ENCODE peak calls at places on chromosomes 12 and 14, in eight cellular contexts. One of them, this sample, is unnamed.

GRCh38 chr12:86744547-86745212 is 488.5 kb upstream of the MGAT4C start:
- DNase-seq in Panc1: no peak
- DNase-seq in HepG2: no peak
- DNase-seq in SK-N-SH: no peak
- DNase-seq in GM12878: no peak
- DNase-seq in K562: no peak
- DNase-seq in GM23338: no peak
- DNase-seq in HCT116: no peak
- DNase-seq in this sample: no peak

GRCh38 chr14:72763892-72764291 is 130.0 kb downstream of the DPF3 start:
- DNase-seq in GM23338: peak; percentile 31
- DNase-seq in K562: no peak
- DNase-seq in Panc1: no peak
- DNase-seq in SK-N-SH: no peak
- DNase-seq in GM12878: no peak
- DNase-seq in HepG2: no peak
- DNase-seq in HCT116: no peak
- DNase-seq in this sample: no peak

GRCh38 chr12:102960766-102961487 is 3.5 kb downstream of the ASCL1 start:
- DNase-seq in K562: no peak
- DNase-seq in HepG2: no peak
- DNase-seq in Panc1: no peak
- DNase-seq in GM12878: no peak
- DNase-seq in SK-N-SH: no peak
- DNase-seq in GM23338: no peak
- DNase-seq in HCT116: no peak
- DNase-seq in this sample: no peak

GRCh38 chr14:106631886-106632285 is 1105.5 kb downstream of the TMEM121 start:
- DNase-seq in K562: no peak
- DNase-seq in HepG2: no peak
- DNase-seq in Panc1: no peak
- DNase-seq in SK-N-SH: no peak
- DNase-seq in GM23338: no peak
- DNase-seq in HCT116: no peak
- DNase-seq in GM12878: no peak
- DNase-seq in this sample: no peak

GRCh38 chr12:1777798-1778197 is 42.6 kb upstream of the LRTM2 start:
- DNase-seq in SK-N-SH: no peak
- DNase-seq in Panc1: no peak
- DNase-seq in HCT116: no peak
- DNase-seq in GM12878: no peak
- DNase-seq in K562: no peak
- DNase-seq in GM23338: no peak
- DNase-seq in HepG2: no peak
- DNase-seq in this sample: no peak

GRCh38 chr12:10190558-10191388 is 11.9 kb downstream of the TMEM52B start:
- DNase-seq in K562: peak; percentile 34
- DNase-seq in Panc1: peak; percentile 41
- DNase-seq in GM12878: no peak
- DNase-seq in GM23338: peak; percentile 83
- DNase-seq in HCT116: peak; percentile 56
- DNase-seq in HepG2: peak; percentile 40
- DNase-seq in SK-N-SH: peak; percentile 60
- DNase-seq in this sample: peak; percentile 76

GRCh38 chr12:121441555-121441954 is 41.6 kb downstream of the RNF34 start:
- DNase-seq in GM12878: no peak
- DNase-seq in GM23338: peak; percentile 62
- DNase-seq in Panc1: no peak
- DNase-seq in K562: no peak
- DNase-seq in SK-N-SH: peak; percentile 39
- DNase-seq in HepG2: peak; percentile 28
- DNase-seq in HCT116: no peak
- DNase-seq in this sample: no peak

GRCh38 chr14:102817942-102818940 is 41.0 kb downstream of the TRAF3 start:
- DNase-seq in K562: no peak
- DNase-seq in SK-N-SH: no peak
- DNase-seq in HepG2: no peak
- DNase-seq in GM23338: no peak
- DNase-seq in Panc1: no peak
- DNase-seq in GM12878: no peak
- DNase-seq in HCT116: no peak
- DNase-seq in this sample: no peak

GRCh38 chr12:116538682-116539264 is 20.4 kb upstream of the MAP1LC3B2 start:
- DNase-seq in Panc1: no peak
- DNase-seq in HepG2: no peak
- DNase-seq in GM23338: peak; percentile 44
- DNase-seq in SK-N-SH: no peak
- DNase-seq in K562: no peak
- DNase-seq in HCT116: no peak
- DNase-seq in GM12878: no peak
- DNase-seq in this sample: no peak

GRCh38 chr12:102879144-102879763 is 37.8 kb downstream of the PAH start:
- DNase-seq in HepG2: no peak
- DNase-seq in Panc1: peak; percentile 15
- DNase-seq in SK-N-SH: peak; percentile 23
- DNase-seq in GM12878: peak; percentile 51
- DNase-seq in K562: peak; percentile 10
- DNase-seq in GM23338: peak; percentile 90
- DNase-seq in HCT116: peak; percentile 76
- DNase-seq in this sample: peak; percentile 10

GRCh38 chr12:13147688-13148531 is 44.4 kb upstream of the GSG1 start:
- DNase-seq in SK-N-SH: no peak
- DNase-seq in HepG2: no peak
- DNase-seq in GM23338: no peak
- DNase-seq in K562: peak; percentile 10
- DNase-seq in Panc1: no peak
- DNase-seq in HCT116: no peak
- DNase-seq in GM12878: no peak
- DNase-seq in this sample: no peak

GRCh38 chr14:104244221-104245011 is 106.0 kb downstream of the KIF26A start:
- DNase-seq in GM23338: no peak
- DNase-seq in SK-N-SH: no peak
- DNase-seq in HCT116: no peak
- DNase-seq in HepG2: no peak
- DNase-seq in Panc1: no peak
- DNase-seq in GM12878: no peak
- DNase-seq in K562: no peak
- DNase-seq in this sample: no peak

GRCh38 chr14:36508418-36509051 is 11.5 kb downstream of the NKX2-1 start:
- DNase-seq in GM12878: no peak
- DNase-seq in Panc1: no peak
- DNase-seq in HCT116: no peak
- DNase-seq in K562: no peak
- DNase-seq in GM23338: peak; percentile 62
- DNase-seq in HepG2: no peak
- DNase-seq in SK-N-SH: peak; percentile 16
- DNase-seq in this sample: no peak

GRCh38 chr14:23183076-23183475 is 384 bp downstream of the SLC7A8 start:
- DNase-seq in GM23338: peak; percentile 27
- DNase-seq in K562: no peak
- DNase-seq in HCT116: no peak
- DNase-seq in GM12878: no peak
- DNase-seq in HepG2: no peak
- DNase-seq in SK-N-SH: no peak
- DNase-seq in Panc1: no peak
- DNase-seq in this sample: no peak

GRCh38 chr14:50106178-50106577 is 10.2 kb downstream of the VCPKMT start:
- DNase-seq in K562: no peak
- DNase-seq in HCT116: no peak
- DNase-seq in HepG2: no peak
- DNase-seq in Panc1: no peak
- DNase-seq in GM23338: no peak
- DNase-seq in SK-N-SH: no peak
- DNase-seq in GM12878: no peak
- DNase-seq in this sample: no peak

GRCh38 chr12:85835810-85836715 is at the start of gene RASSF9:
- DNase-seq in SK-N-SH: no peak
- DNase-seq in GM23338: peak; percentile 28
- DNase-seq in K562: no peak
- DNase-seq in Panc1: no peak
- DNase-seq in HepG2: peak; percentile 10
- DNase-seq in HCT116: no peak
- DNase-seq in GM12878: no peak
- DNase-seq in this sample: no peak

GRCh38 chr12:52369220-52369619 is 1.9 kb upstream of the KRT85 start:
- DNase-seq in HepG2: no peak
- DNase-seq in Panc1: no peak
- DNase-seq in K562: no peak
- DNase-seq in GM23338: no peak
- DNase-seq in SK-N-SH: no peak
- DNase-seq in GM12878: no peak
- DNase-seq in HCT116: no peak
- DNase-seq in this sample: no peak

GRCh38 chr14:67137744-67138371 is 51.4 kb upstream of the GARIN2 start:
- DNase-seq in GM23338: peak; percentile 43
- DNase-seq in HCT116: no peak
- DNase-seq in K562: no peak
- DNase-seq in Panc1: no peak
- DNase-seq in GM12878: no peak
- DNase-seq in HepG2: no peak
- DNase-seq in SK-N-SH: peak; percentile 13
- DNase-seq in this sample: no peak

GRCh38 chr12:2922329-2922728 is 31.6 kb downstream of the TULP3 start:
- DNase-seq in GM23338: peak; percentile 34
- DNase-seq in HepG2: no peak
- DNase-seq in Panc1: no peak
- DNase-seq in GM12878: no peak
- DNase-seq in HCT116: no peak
- DNase-seq in SK-N-SH: no peak
- DNase-seq in K562: no peak
- DNase-seq in this sample: no peak

GRCh38 chr12:109105176-109105575 is 7.8 kb downstream of the UNG start:
- DNase-seq in SK-N-SH: no peak
- DNase-seq in HepG2: no peak
- DNase-seq in HCT116: no peak
- DNase-seq in K562: no peak
- DNase-seq in GM12878: no peak
- DNase-seq in Panc1: no peak
- DNase-seq in GM23338: no peak
- DNase-seq in this sample: no peak

GRCh38 chr12:131221061-131221945 is 267.6 kb downstream of the ADGRD1 start:
- DNase-seq in GM12878: no peak
- DNase-seq in Panc1: no peak
- DNase-seq in HepG2: no peak
- DNase-seq in SK-N-SH: peak; percentile 33
- DNase-seq in HCT116: no peak
- DNase-seq in K562: no peak
- DNase-seq in GM23338: no peak
- DNase-seq in this sample: no peak

GRCh38 chr12:131221946-131222249 is 268.2 kb downstream of the ADGRD1 start:
- DNase-seq in HepG2: no peak
- DNase-seq in GM12878: no peak
- DNase-seq in GM23338: no peak
- DNase-seq in K562: no peak
- DNase-seq in HCT116: no peak
- DNase-seq in Panc1: no peak
- DNase-seq in SK-N-SH: no peak
- DNase-seq in this sample: no peak

GRCh38 chr12:131223791-131224567 is 270.3 kb downstream of the ADGRD1 start:
- DNase-seq in Panc1: no peak
- DNase-seq in HepG2: no peak
- DNase-seq in K562: peak; percentile 97
- DNase-seq in HCT116: peak; percentile 81
- DNase-seq in GM12878: no peak
- DNase-seq in GM23338: peak; percentile 83
- DNase-seq in SK-N-SH: peak; percentile 51
- DNase-seq in this sample: no peak

GRCh38 chr12:131223171-131223761 is 269.6 kb downstream of the ADGRD1 start:
- DNase-seq in GM12878: no peak
- DNase-seq in Panc1: no peak
- DNase-seq in HCT116: no peak
- DNase-seq in HepG2: no peak
- DNase-seq in GM23338: no peak
- DNase-seq in K562: no peak
- DNase-seq in SK-N-SH: no peak
- DNase-seq in this sample: no peak

GRCh38 chr12:131222271-131223139 is 268.8 kb downstream of the ADGRD1 start:
- DNase-seq in HCT116: no peak
- DNase-seq in Panc1: no peak
- DNase-seq in GM23338: no peak
- DNase-seq in GM12878: peak; percentile 75
- DNase-seq in SK-N-SH: no peak
- DNase-seq in K562: no peak
- DNase-seq in HepG2: no peak
- DNase-seq in this sample: no peak
- TF ChIP-seq REST in HCT116: no peak
- TF ChIP-seq REST in Panc1: no peak
- TF ChIP-seq REST in GM23338: no peak
- TF ChIP-seq REST in GM12878: no peak
- TF ChIP-seq REST in SK-N-SH: no peak
- TF ChIP-seq REST in K562: no peak
- TF ChIP-seq REST in HepG2: no peak
- TF ChIP-seq REST in this sample: no peak

DNA sequence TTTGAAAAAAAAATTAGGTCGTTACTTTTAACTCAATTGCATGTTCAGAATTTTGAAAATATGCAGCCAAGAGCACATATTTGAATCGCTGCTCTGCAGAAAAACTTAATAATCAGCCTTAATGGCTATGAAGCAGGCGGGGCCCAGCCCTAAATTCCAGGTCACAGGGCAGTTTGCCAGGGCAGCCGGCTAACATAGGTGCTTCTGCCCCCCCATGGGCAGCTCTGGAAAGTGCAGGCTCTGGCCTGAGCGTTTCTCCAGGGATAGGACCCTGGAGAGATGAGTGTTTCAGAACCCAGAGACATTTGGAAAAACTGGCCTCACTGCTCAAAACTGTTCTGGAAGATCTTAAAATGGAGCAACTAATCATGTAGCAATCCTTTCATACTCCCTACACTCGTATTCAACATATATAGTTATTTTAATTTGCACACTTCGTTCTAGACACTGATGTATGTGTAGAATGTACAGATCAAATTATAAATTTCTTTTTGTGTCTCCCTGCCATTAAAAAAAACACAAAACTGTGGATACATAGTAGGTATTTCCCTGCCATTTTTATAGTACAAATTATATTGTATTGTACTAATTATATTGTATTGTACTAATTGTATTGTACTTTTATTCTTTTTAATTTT is 26.0 kb upstream of the PTGR2 start:
- DNase-seq in HCT116: peak; percentile 76
- DNase-seq in GM23338: peak; percentile 90
- DNase-seq in Panc1: peak; percentile 38
- DNase-seq in K562: peak; percentile 85
- DNase-seq in HepG2: peak; percentile 69
- DNase-seq in SK-N-SH: peak; percentile 90
- DNase-seq in GM12878: peak; percentile 20
- DNase-seq in this sample: peak; percentile 36
- TF ChIP-seq POLR2AphosphoS5 in HCT116: no peak
- TF ChIP-seq POLR2AphosphoS5 in GM23338: no peak
- TF ChIP-seq POLR2AphosphoS5 in Panc1: peak; percentile 29
- TF ChIP-seq POLR2AphosphoS5 in K562: no peak
- TF ChIP-seq POLR2AphosphoS5 in HepG2: no peak
- TF ChIP-seq POLR2AphosphoS5 in SK-N-SH: no peak
- TF ChIP-seq POLR2AphosphoS5 in GM12878: no peak
- TF ChIP-seq POLR2AphosphoS5 in this sample: no peak

GRCh38 chr12:39605501-39605900 is 14.1 kb downstream of the ABCD2 start:
- DNase-seq in Panc1: no peak
- DNase-seq in HepG2: no peak
- DNase-seq in HCT116: peak; percentile 41
- DNase-seq in GM12878: no peak
- DNase-seq in GM23338: no peak
- DNase-seq in K562: no peak
- DNase-seq in SK-N-SH: no peak
- DNase-seq in this sample: no peak
- TF ChIP-seq REST in Panc1: no peak
- TF ChIP-seq REST in HepG2: no peak
- TF ChIP-seq REST in HCT116: no peak
- TF ChIP-seq REST in GM12878: no peak
- TF ChIP-seq REST in GM23338: no peak
- TF ChIP-seq REST in K562: no peak
- TF ChIP-seq REST in SK-N-SH: no peak
- TF ChIP-seq REST in this sample: no peak

GRCh38 chr12:95124106-95124505 is 50.7 kb upstream of the NR2C1 start:
- DNase-seq in GM12878: no peak
- DNase-seq in HCT116: no peak
- DNase-seq in HepG2: no peak
- DNase-seq in Panc1: no peak
- DNase-seq in K562: no peak
- DNase-seq in GM23338: no peak
- DNase-seq in SK-N-SH: no peak
- DNase-seq in this sample: no peak
- TF ChIP-seq POLR2AphosphoS5 in GM12878: no peak
- TF ChIP-seq POLR2AphosphoS5 in HCT116: no peak
- TF ChIP-seq POLR2AphosphoS5 in HepG2: no peak
- TF ChIP-seq POLR2AphosphoS5 in Panc1: no peak
- TF ChIP-seq POLR2AphosphoS5 in K562: no peak
- TF ChIP-seq POLR2AphosphoS5 in GM23338: no peak
- TF ChIP-seq POLR2AphosphoS5 in SK-N-SH: no peak
- TF ChIP-seq POLR2AphosphoS5 in this sample: no peak

This sample was measured in HL-60.